ENCODE peak calls at places on chromosomes 12 and 14, in seven cellular contexts. K is psoas muscle, I is mesendoderm, W is upper lobe of right lung, A is pancreas, G is uterus, X is GM23248. R is an unnamed sample.

GRCh38 chr12:69886101-69886500 is 61.1 kb downstream of the MYRFL start:
- DNase-seq in K (no peak), I (no peak), W (no peak), A (no peak), G (no peak), X (no peak), R (no peak)

GRCh38 chr12:68185598-68185997 is 26.1 kb upstream of the IFNG start:
- DNase-seq in K (no peak), I (no peak), W (no peak), A (no peak), G (no peak), X (no peak), R (no peak)

GRCh38 chr12:96208801-96209534 is 14.8 kb downstream of the ELK3 start:
- DNase-seq in K (no peak), I (no peak), W (no peak), A (no peak), G (no peak), X (no peak), R (no peak)

GRCh38 chr12:105910030-105910429 is 228.7 kb downstream of the NUAK1 start:
- DNase-seq in K (no peak), I (no peak), W (no peak), A (no peak), G (no peak), X (no peak), R (no peak)

GRCh38 chr12:123026094-123026853 is 45.8 kb downstream of the ARL6IP4 start:
- DNase-seq in K (no peak), I (peak; percentile 47), W (peak; percentile 53), A (no peak), G (no peak), X (no peak), R (no peak)

GRCh38 chr12:67650127-67650495 is 1.6 kb downstream of the DYRK2 start:
- DNase-seq in K (no peak), I (no peak), W (no peak), A (peak; percentile 47), G (peak; percentile 21), X (no peak), R (no peak)

GRCh38 chr12:50614167-50614762 is 109.5 kb downstream of the DIP2B start:
- DNase-seq in K (no peak), I (peak; percentile 98), W (no peak), A (no peak), G (no peak), X (peak; percentile 56), R (no peak)

GRCh38 chr12:46831335-46832083 is 5.7 kb upstream of the SLC38A4 start:
- DNase-seq in K (peak; percentile 65), I (peak; percentile 33), W (peak; percentile 65), A (peak; percentile 50), G (no peak), X (peak; percentile 53), R (peak; percentile 46)

GRCh38 chr12:122104844-122105243 is 26.3 kb downstream of the MLXIP start:
- DNase-seq in K (no peak), I (peak; percentile 75), W (no peak), A (no peak), G (no peak), X (no peak), R (no peak)

GRCh38 chr12:114167431-114167830 is 201.3 kb upstream of the RBM19 start:
- DNase-seq in K (no peak), I (no peak), W (no peak), A (no peak), G (no peak), X (peak; percentile 92), R (no peak)

GRCh38 chr12:56635539-56636117 is 5.5 kb upstream of the BAZ2A start:
- DNase-seq in K (no peak), I (peak; percentile 51), W (no peak), A (no peak), G (no peak), X (no peak), R (no peak)

GRCh38 chr12:92703777-92704176 is 988 bp downstream of the PLEKHG7 start:
- DNase-seq in K (no peak), I (no peak), W (no peak), A (no peak), G (no peak), X (no peak), R (no peak)

GRCh38 chr12:106736051-106736957 is 38.2 kb upstream of the RIC8B start:
- DNase-seq in K (no peak), I (peak; percentile 42), W (no peak), A (no peak), G (no peak), X (peak; percentile 13), R (no peak)

GRCh38 chr12:11684393-11684792 is 34.9 kb downstream of the ETV6 start:
- DNase-seq in K (no peak), I (no peak), W (no peak), A (no peak), G (no peak), X (peak; percentile 63), R (no peak)

GRCh38 chr12:44015333-44015941 is 179.6 kb downstream of the TMEM117 start:
- DNase-seq in K (no peak), I (peak; percentile 60), W (no peak), A (no peak), G (no peak), X (peak; percentile 70), R (no peak)

GRCh38 chr12:8887285-8887715 is 27.0 kb upstream of the PHC1 start:
- DNase-seq in K (no peak), I (no peak), W (no peak), A (no peak), G (no peak), X (no peak), R (no peak)

GRCh38 chr12:62859203-62859799 is 75.6 kb downstream of the PPM1H start:
- DNase-seq in K (no peak), I (no peak), W (no peak), A (no peak), G (no peak), X (no peak), R (no peak)

DNA sequence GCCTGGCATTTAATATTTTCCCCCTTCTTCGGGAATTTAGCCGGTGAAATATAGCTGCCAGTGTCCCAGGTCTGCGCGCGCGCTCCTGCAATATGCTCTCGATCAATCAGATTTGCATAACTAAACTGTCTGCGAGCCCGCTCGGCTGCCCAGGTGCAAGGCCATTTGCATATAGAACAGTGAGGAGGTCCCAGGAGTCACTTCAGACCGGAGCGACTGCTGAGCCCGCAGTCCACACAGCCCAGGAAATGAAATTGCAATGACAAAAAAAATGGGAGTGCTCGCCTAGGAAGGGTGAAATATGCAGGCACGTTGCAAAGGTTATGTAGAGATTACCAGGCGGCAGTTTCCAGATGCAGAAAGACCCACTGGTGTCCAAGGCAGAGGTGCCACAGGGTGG is 228.5 kb downstream of the VRK1 start:
- DNase-seq in K (no peak), I (no peak), W (no peak), A (no peak), G (no peak), X (no peak), R (no peak)
- H3K4me1 ChIP-seq in K (no peaks in the 10 kb centered on the region), I (peaks cover 2% of the 10 kb centered on the region), W (no peaks in the 10 kb centered on the region), A (no peaks in the 10 kb centered on the region), G (no peaks in the 10 kb centered on the region), X (no peaks in the 10 kb centered on the region), R (no peaks in the 10 kb centered on the region)

GRCh38 chr12:4286228-4286627 is 12.7 kb downstream of the CCND2 start:
- DNase-seq in K (no peak), I (no peak), W (no peak), A (no peak), G (no peak), X (no peak), R (no peak)

GRCh38 chr12:4289334-4289878 is 15.8 kb downstream of the CCND2 start:
- DNase-seq in K (no peak), I (no peak), W (no peak), A (no peak), G (no peak), X (no peak), R (no peak)

GRCh38 chr12:4286771-4287317 is 13.3 kb downstream of the CCND2 start:
- DNase-seq in K (no peak), I (no peak), W (no peak), A (no peak), G (no peak), X (no peak), R (no peak)

GRCh38 chr12:4288296-4289019 is 14.9 kb downstream of the CCND2 start:
- DNase-seq in K (no peak), I (no peak), W (no peak), A (no peak), G (no peak), X (no peak), R (no peak)

GRCh38 chr12:4287325-4288290 is 14.0 kb downstream of the CCND2 start:
- DNase-seq in K (no peak), I (no peak), W (no peak), A (no peak), G (no peak), X (peak; percentile 35), R (no peak)
- H3K36me3 ChIP-seq in K (peaks cover 10% of the 10 kb centered on the region), I (peaks cover 43% of the 10 kb centered on the region), W (peaks cover 67% of the 10 kb centered on the region), A (no peaks in the 10 kb centered on the region), G (no peaks in the 10 kb centered on the region), X (no peaks in the 10 kb centered on the region), R (peaks cover 87% of the 10 kb centered on the region)

GRCh38 chr14:22564463-22564862 is 24.6 kb downstream of the DAD1 start:
- DNase-seq in K (no peak), I (no peak), W (no peak), A (no peak), G (no peak), X (no peak), R (no peak)
- H3K4me1 ChIP-seq in K (peaks cover 54% of the 10 kb centered on the region), I (peaks cover 6% of the 10 kb centered on the region), W (peaks cover 48% of the 10 kb centered on the region), A (peaks cover 46% of the 10 kb centered on the region), G (no peaks in the 10 kb centered on the region), X (peaks cover 2% of the 10 kb centered on the region), R (peaks cover 82% of the 10 kb centered on the region)

GRCh38 chr14:100146548-100147091 is 12.8 kb downstream of the DEGS2 start:
- DNase-seq in K (no peak), I (no peak), W (no peak), A (no peak), G (no peak), X (no peak), R (no peak)

GRCh38 chr14:100147181-100147631 is 12.2 kb downstream of the DEGS2 start:
- DNase-seq in K (no peak), I (no peak), W (peak; percentile 80), A (no peak), G (no peak), X (no peak), R (peak; percentile 70)

GRCh38 chr14:100148837-100149731 is 10.4 kb downstream of the DEGS2 start:
- DNase-seq in K (no peak), I (no peak), W (no peak), A (no peak), G (no peak), X (no peak), R (no peak)

GRCh38 chr14:100145682-100146464 is 13.6 kb downstream of the DEGS2 start:
- DNase-seq in K (no peak), I (no peak), W (no peak), A (no peak), G (no peak), X (no peak), R (no peak)

DNA sequence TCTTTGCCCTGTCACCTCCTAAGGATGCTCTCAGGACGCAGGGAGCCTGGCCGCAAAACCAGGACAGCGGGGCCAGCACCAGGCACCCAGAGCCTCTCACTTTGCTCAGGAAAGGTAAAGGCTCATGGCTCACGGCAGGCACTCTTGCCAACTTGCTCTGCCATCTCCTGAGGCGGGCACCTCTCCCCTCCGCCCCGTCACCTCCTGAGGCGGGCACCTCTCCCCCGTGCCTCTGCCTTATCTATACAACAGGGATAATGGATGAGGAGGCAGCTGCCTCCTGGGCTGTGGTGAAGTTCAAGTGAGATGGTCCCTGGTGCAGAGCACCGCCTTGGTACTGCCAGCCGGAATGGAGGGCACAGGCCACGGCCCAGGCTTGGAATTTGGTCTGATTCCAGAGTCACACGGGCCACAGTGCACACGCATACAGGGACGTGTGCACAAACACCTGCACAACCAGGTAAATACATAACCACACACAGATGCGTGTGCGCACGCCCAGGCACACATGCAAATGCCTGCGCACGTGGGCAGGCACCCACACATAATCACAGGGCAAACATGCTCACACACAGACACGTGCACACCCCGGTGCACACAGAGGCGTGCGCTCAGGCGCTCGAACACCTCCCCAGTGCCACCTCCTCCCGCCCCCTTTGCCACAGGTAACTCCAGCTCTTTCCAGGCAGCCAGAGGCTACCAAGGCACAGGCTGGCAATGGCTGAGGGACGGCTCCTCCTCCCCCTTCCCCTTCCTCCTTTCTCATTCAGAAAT is 11.6 kb downstream of the DEGS2 start:
- DNase-seq in K (no peak), I (no peak), W (no peak), A (no peak), G (no peak), X (no peak), R (no peak)
- H3K36me3 ChIP-seq in K (no peaks in the 10 kb centered on the region), I (no peaks in the 10 kb centered on the region), W (peaks cover 12% of the 10 kb centered on the region), A (no peaks in the 10 kb centered on the region), G (no peaks in the 10 kb centered on the region), X (no peaks in the 10 kb centered on the region), R (peaks cover 13% of the 10 kb centered on the region)

R was measured in lower lobe of right lung.